ENCODE peak calls at places on chromosomes 7 and 10, in four cellular contexts. I, V, Z and Y are unnamed samples.
A peak's percentile ranks its signal among the peaks of the same experiment; 100 is the strongest.

GRCh38 chr10:4303045-4303444 is 518.0 kb upstream of the KLF6 start:
- DNase-seq in I (no peak), Z (no peak), V (no peak), Y (no peak)

GRCh38 chr10:58070964-58071363 is 196.7 kb downstream of the IPMK start:
- DNase-seq in V (no peak), Z (no peak), I (no peak), Y (no peak)

GRCh38 chr10:16436758-16437539 is at the start of gene PTER:
- DNase-seq in Z (peak; percentile 99), V (peak; percentile 99), I (peak; percentile 90), Y (peak; percentile 99)

GRCh38 chr10:44845672-44846071 is 65.5 kb upstream of the TMEM72 start:
- DNase-seq in V (no peak), Z (no peak), I (no peak), Y (no peak)

GRCh38 chr10:3828404-3829192 is 43.6 kb upstream of the KLF6 start:
- DNase-seq in Z (no peak), V (peak; percentile 62), I (no peak), Y (peak; percentile 75)

GRCh38 chr7:43449577-43449976 is 133.3 kb upstream of the STK17A start:
- DNase-seq in I (peak; percentile 68), V (no peak), Z (no peak), Y (no peak)

GRCh38 chr7:70459546-70459945 is 672.4 kb upstream of the GALNT17 start:
- DNase-seq in I (no peak), Z (no peak), V (no peak), Y (no peak)

GRCh38 chr7:4820405-4820967 is 41.3 kb downstream of the PAPOLB start:
- DNase-seq in V (no peak), I (no peak), Z (no peak), Y (no peak)

GRCh38 chr10:119543814-119544642 is 1.5 kb upstream of the RGS10 start:
- DNase-seq in Z (no peak), I (no peak), V (no peak), Y (no peak)

GRCh38 chr10:50637003-50637579 is 13.3 kb upstream of the SGMS1 start:
- DNase-seq in I (no peak), Z (no peak), V (no peak), Y (no peak)

GRCh38 chr10:113541554-113541902 is 11.3 kb upstream of the HABP2 start:
- DNase-seq in Z (no peak), V (no peak), I (no peak), Y (no peak)

GRCh38 chr10:131657318-131657984 is 243.4 kb upstream of the PPP2R2D start:
- DNase-seq in I (no peak), Z (no peak), V (no peak), Y (no peak)

GRCh38 chr10:521261-521660 is 168.2 kb downstream of the DIP2C start:
- DNase-seq in I (no peak), Z (no peak), V (no peak), Y (no peak)

GRCh38 chr10:86160890-86161585 is 205.6 kb downstream of the GRID1 start:
- DNase-seq in V (no peak), I (no peak), Z (no peak), Y (no peak)

GRCh38 chr7:87339373-87339897 is 6.0 kb upstream of the CROT start:
- DNase-seq in Z (no peak), V (no peak), I (no peak), Y (no peak)

GRCh38 chr10:97542169-97543024 is 30.2 kb upstream of the ANKRD2 start:
- DNase-seq in V (peak; percentile 81), Z (peak; percentile 82), I (no peak), Y (peak; percentile 94)

GRCh38 chr7:46948776-46949175 is 633.1 kb downstream of the TNS3 start:
- DNase-seq in Z (no peak), I (no peak), V (no peak), Y (peak; percentile 10)

GRCh38 chr7:107494315-107494751 is 24.5 kb downstream of the GPR22 start:
- DNase-seq in Z (no peak), V (no peak), I (no peak), Y (peak; percentile 94)

GRCh38 chr7:90190995-90191394 is 20.5 kb upstream of the STEAP2 start:
- DNase-seq in Z (no peak), I (no peak), V (no peak), Y (no peak)